ENCODE peak calls at places on chromosomes 7 and 10, in four cellular contexts. W, H, M and Q are unnamed samples.

GRCh38 chr7:151876899-151877777 is at the start of gene PRKAG2:
- DNase-seq in M (peak), H (peak), W (peak), Q (peak)

GRCh38 chr10:323651-324293 is 188.5 kb downstream of the ZMYND11 start:
- DNase-seq in M (peak), W (no peak), H (no peak), Q (peak)

GRCh38 chr7:12031186-12031585 is 179.9 kb upstream of the TMEM106B start:
- DNase-seq in M (no peak), H (no peak), W (no peak), Q (no peak)

GRCh38 chr7:132321387-132321786 is 254.9 kb downstream of the PLXNA4 start:
- DNase-seq in W (no peak), H (no peak), M (no peak), Q (no peak)

GRCh38 chr7:56686276-56686859 is 445.9 kb downstream of the ZNF479 start:
- DNase-seq in W (no peak), M (no peak), H (no peak), Q (no peak)

GRCh38 chr7:139889186-139889871 is 60.3 kb downstream of the TBXAS1 start:
- DNase-seq in W (no peak), H (no peak), M (no peak), Q (peak)

GRCh38 chr7:107147464-107148214 is 21.2 kb upstream of the HBP1 start:
- DNase-seq in M (no peak), W (no peak), H (no peak), Q (no peak)

GRCh38 chr10:111482074-111482350 is 405.2 kb downstream of the ADRA2A start:
- DNase-seq in H (no peak), M (no peak), W (no peak), Q (no peak)

GRCh38 chr7:88669913-88670312 is 89.6 kb upstream of the ZNF804B start:
- DNase-seq in W (no peak), H (no peak), M (no peak), Q (no peak)

GRCh38 chr10:116712499-116712898 is 29.9 kb downstream of the HSPA12A start:
- DNase-seq in H (no peak), W (no peak), M (no peak), Q (no peak)

GRCh38 chr10:130027716-130028464 is 63.8 kb upstream of the EBF3 start:
- DNase-seq in H (no peak), M (no peak), W (no peak), Q (peak)

GRCh38 chr7:111005445-111005844 is 85.5 kb upstream of the LRRN3 start:
- DNase-seq in H (no peak), W (no peak), M (no peak), Q (no peak)

GRCh38 chr10:69014171-69014570 is 25.6 kb downstream of the KIFBP start:
- DNase-seq in W (no peak), H (no peak), M (no peak), Q (no peak)

GRCh38 chr10:77409697-77410471 is 227.7 kb downstream of the KCNMA1 start:
- DNase-seq in W (peak), H (no peak), M (no peak), Q (no peak)

GRCh38 chr7:20329389-20330175 is 1.1 kb upstream of the ITGB8 start:
- DNase-seq in W (peak), H (peak), M (peak), Q (peak)

GRCh38 chr10:62763155-62763554 is 41.4 kb upstream of the ADO start:
- DNase-seq in H (no peak), W (no peak), M (peak), Q (peak)

GRCh38 chr10:48289652-48290238 is 15.2 kb upstream of the FRMPD2 start:
- DNase-seq in M (peak), W (peak), H (peak), Q (no peak)

GRCh38 chr10:71975087-71975890 is 11.1 kb downstream of the CHST3 start:
- DNase-seq in M (peak), W (no peak), H (peak), Q (peak)

GRCh38 chr7:117458977-117459583 is 20.7 kb upstream of the CFTR start:
- DNase-seq in H (no peak), W (no peak), M (no peak), Q (no peak)

GRCh38 chr10:89668391-89669180 is 23.5 kb upstream of the PANK1 start:
- DNase-seq in W (peak), M (no peak), H (no peak), Q (no peak)

GRCh38 chr10:75924309-75924920 is 493.0 kb downstream of the LRMDA start:
- DNase-seq in M (no peak), H (no peak), W (no peak), Q (no peak)

GRCh38 chr10:11729790-11730315 is 12.3 kb upstream of the ECHDC3 start:
- DNase-seq in M (no peak), W (no peak), H (no peak), Q (no peak)

GRCh38 chr10:29104661-29105369 is 184.1 kb upstream of the LYZL1 start:
- DNase-seq in W (no peak), M (no peak), H (no peak), Q (no peak)

GRCh38 chr10:53356616-53357349 is 584.2 kb upstream of the MBL2 start:
- DNase-seq in W (no peak), H (no peak), M (no peak), Q (no peak)

GRCh38 chr10:106612381-106612780 is 552.1 kb downstream of the SORCS1 start:
- DNase-seq in H (no peak), W (no peak), M (no peak), Q (no peak)

DNA sequence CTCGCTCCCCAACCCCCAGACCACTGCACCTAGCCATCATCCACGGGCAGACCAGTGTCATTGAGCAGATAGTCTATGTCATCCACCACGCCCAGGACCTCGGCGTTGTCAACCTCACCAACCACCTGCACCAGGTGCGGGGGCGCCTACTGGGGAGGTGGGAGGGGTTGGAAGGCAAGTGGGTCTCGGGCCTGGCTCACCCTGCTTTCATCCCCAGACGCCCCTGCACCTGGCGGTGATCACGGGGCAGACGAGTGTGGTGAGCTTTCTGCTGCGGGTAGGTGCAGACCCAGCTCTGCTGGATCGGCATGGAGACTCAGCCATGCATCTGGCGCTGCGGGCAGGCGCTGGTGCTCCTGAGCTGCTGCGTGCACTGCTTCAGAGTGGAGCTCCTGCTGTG is 4.6 kb downstream of the NFKB2 start:
- DNase-seq in M (no peak), W (no peak), H (no peak), Q (peak)
- H3K4me3 ChIP-seq in M (peak), W (peak), H (no peak), Q (peak)

GRCh38 chr10:26214538-26215461 is 1.8 kb upstream of the GAD2 start:
- DNase-seq in W (no peak), H (no peak), M (no peak), Q (peak)
- H3K4me3 ChIP-seq in W (no peak), H (no peak), M (no peak), Q (no peak)

DNA sequence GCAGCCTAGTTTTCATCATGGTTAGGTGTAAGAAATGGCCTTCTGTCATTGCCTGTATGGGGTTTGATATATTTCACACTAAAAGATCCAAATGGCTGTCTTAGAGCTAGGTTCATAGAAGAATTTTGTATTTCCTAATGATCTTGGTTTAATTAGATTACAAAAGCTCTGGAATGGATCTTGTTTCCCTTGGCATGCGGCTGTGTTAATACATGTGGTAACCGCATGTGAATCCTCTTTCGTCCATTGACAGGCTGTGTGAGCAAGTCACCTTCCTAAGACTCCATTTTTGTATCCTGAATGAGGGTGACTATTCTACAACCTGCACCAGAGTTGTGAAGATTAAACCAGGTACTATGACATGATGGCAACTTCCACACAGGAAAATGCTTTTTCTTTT is 12.4 kb upstream of the FZD1 start:
- DNase-seq in W (no peak), M (no peak), H (no peak), Q (no peak)
- H3K4me3 ChIP-seq in W (no peak), M (no peak), H (no peak), Q (no peak)

DNA sequence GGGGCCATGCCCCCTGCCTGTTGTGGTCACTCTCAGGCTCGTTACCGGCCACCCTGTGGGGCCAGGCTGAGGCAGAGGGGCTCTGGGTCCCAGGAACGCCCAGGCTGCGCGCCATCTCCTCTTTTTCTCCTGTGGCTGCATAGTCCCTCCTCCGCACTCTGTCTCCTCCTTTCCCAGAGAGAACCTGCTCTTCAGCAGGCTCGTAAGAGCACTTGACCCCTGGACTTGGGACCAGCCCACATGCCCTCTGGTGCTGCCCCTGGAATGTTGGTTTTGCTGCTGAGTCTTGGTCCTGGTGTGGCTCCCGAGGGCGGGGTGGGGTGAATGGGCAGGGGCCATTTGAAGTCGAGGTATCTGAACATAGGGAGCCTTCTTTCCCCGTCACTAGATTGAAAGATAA is 6.6 kb upstream of the BHLHA15 start:
- DNase-seq in H (no peak), M (no peak), W (peak), Q (no peak)
- H3K4me3 ChIP-seq in H (no peak), M (no peak), W (no peak), Q (no peak)

GRCh38 chr10:124339951-124340760 is 78.6 kb downstream of the OAT start:
- DNase-seq in H (no peak), W (no peak), M (no peak), Q (peak)
- H3K4me3 ChIP-seq in H (no peak), W (no peak), M (no peak), Q (no peak)

DNA sequence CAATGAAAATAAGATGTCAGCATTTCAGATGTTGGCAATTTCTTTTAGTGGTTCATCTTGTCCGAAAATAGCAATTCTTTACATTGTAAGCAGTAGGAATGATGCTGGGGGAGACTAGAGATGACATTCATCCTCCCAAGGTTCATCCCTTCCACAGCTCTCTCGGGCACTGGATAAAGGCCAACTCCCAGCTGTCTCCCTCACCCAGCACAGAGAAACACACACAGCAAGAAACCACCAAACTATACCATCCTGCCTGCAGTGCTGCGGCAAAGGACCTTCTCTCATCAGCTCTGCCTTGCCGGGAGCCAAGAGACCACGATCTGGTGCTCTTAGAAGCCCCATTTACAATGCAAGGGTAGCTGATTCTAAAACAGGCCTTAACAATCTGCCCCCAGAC is 5.0 kb downstream of the FGFR2 start:
- DNase-seq in W (no peak), H (no peak), M (no peak), Q (no peak)
- H3K4me3 ChIP-seq in W (no peak), H (no peak), M (no peak), Q (no peak)

GRCh38 chr7:28708458-28708951 is 249.6 kb downstream of the TRIL start:
- DNase-seq in W (no peak), H (no peak), M (no peak), Q (no peak)
- H3K4me3 ChIP-seq in W (no peak), H (no peak), M (peak), Q (peak)

GRCh38 chr7:50681451-50682045 is 101.1 kb downstream of the GRB10 start:
- DNase-seq in W (no peak), H (no peak), M (no peak), Q (no peak)

GRCh38 chr7:50684702-50685074 is 98.0 kb downstream of the GRB10 start:
- DNase-seq in M (no peak), H (no peak), W (no peak), Q (no peak)

GRCh38 chr7:50682079-50682478 is 100.6 kb downstream of the GRB10 start:
- DNase-seq in M (no peak), W (no peak), H (no peak), Q (no peak)

GRCh38 chr7:50684011-50684701 is 98.5 kb downstream of the GRB10 start:
- DNase-seq in W (no peak), M (no peak), H (no peak), Q (no peak)

DNA sequence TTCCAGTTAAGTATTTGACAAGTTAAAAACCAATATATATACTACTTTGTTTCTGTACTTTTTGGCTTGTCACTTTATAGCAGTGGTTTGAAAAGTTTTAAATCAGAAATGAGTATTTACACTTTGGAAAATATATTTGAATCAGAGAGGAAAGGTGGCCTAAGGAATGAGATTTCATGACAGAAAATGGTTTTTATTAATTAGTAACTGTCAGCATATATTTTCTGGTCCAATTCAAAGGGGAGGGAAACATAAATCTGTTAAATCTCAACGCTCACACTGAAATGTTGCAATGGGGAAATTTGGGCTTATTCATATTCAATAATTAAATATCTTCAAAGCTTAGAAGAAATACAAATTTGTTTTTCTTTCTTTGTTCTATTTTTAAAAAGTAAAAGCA is 100.1 kb downstream of the GRB10 start:
- DNase-seq in H (no peak), M (no peak), W (no peak), Q (no peak)
- H3K4me3 ChIP-seq in H (no peak), M (no peak), W (no peak), Q (no peak)

GRCh38 chr10:14019983-14020668 is 310.6 kb downstream of the FRMD4A start:
- DNase-seq in H (no peak), W (no peak), M (no peak), Q (peak)

GRCh38 chr10:14023612-14024348 is 306.9 kb downstream of the FRMD4A start:
- DNase-seq in M (no peak), H (no peak), W (no peak), Q (peak)

GRCh38 chr10:14022954-14023353 is 307.8 kb downstream of the FRMD4A start:
- DNase-seq in M (no peak), H (no peak), W (no peak), Q (peak)

GRCh38 chr10:14024349-14025202 is 306.1 kb downstream of the FRMD4A start:
- DNase-seq in M (no peak), H (peak), W (no peak), Q (peak)

DNA sequence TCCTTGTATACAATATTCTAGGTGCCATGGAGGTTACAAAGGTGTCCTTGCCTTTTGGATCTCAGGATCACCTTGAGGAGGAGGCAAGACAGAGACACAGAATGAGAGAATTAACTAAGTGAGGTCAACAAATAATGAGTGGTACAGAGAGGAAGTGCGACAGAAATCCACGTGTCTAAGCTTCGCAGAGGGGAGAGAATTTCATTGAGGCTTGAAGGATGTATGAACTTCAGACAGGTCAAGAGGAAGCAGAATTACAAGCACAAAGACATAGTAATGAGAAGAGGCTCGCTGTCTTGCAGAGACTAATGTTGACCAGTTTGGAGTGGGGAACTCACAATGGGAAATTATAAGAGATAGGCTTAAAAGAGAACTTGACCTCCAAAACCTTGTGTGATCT is 308.7 kb downstream of the FRMD4A start:
- DNase-seq in M (no peak), H (no peak), W (no peak), Q (no peak)
- H3K4me3 ChIP-seq in M (no peak), H (no peak), W (no peak), Q (no peak)